ENCODE peak calls at places on chromosomes 1 and 21, in ten cellular contexts. One of them, this sample, is unnamed.

GRCh38 chr1:163381487-163382184 is 59.9 kb downstream of the NUF2 start:
- DNase-seq in fibroblast of villous mesenchyme: peak
- DNase-seq in GM10248: no peak
- DNase-seq in B cell: no peak
- DNase-seq in A673: no peak
- DNase-seq in endodermal cell: no peak
- DNase-seq in Calu3: no peak
- DNase-seq in CD4-positive, alpha-beta T cell: no peak
- DNase-seq in AG09319: no peak
- DNase-seq in GM06990: no peak
- DNase-seq in this sample: no peak

GRCh38 chr1:85454214-85454613 is 10.7 kb downstream of the DDAH1 start:
- DNase-seq in fibroblast of villous mesenchyme: no peak
- DNase-seq in GM10248: no peak
- DNase-seq in B cell: no peak
- DNase-seq in A673: no peak
- DNase-seq in endodermal cell: no peak
- DNase-seq in Calu3: no peak
- DNase-seq in CD4-positive, alpha-beta T cell: no peak
- DNase-seq in AG09319: no peak
- DNase-seq in GM06990: no peak
- DNase-seq in this sample: no peak

GRCh38 chr1:117388328-117388727 is 21.1 kb downstream of the MAN1A2 start:
- DNase-seq in fibroblast of villous mesenchyme: no peak
- DNase-seq in GM10248: no peak
- DNase-seq in B cell: no peak
- DNase-seq in A673: peak
- DNase-seq in endodermal cell: no peak
- DNase-seq in Calu3: no peak
- DNase-seq in CD4-positive, alpha-beta T cell: no peak
- DNase-seq in AG09319: no peak
- DNase-seq in GM06990: no peak
- DNase-seq in this sample: no peak

GRCh38 chr1:9410737-9411297 is 118.1 kb downstream of the SPSB1 start:
- DNase-seq in fibroblast of villous mesenchyme: peak
- DNase-seq in GM10248: peak
- DNase-seq in B cell: peak
- DNase-seq in A673: peak
- DNase-seq in endodermal cell: no peak
- DNase-seq in Calu3: no peak
- DNase-seq in CD4-positive, alpha-beta T cell: no peak
- DNase-seq in AG09319: peak
- DNase-seq in GM06990: peak
- DNase-seq in this sample: peak

GRCh38 chr21:39175154-39175553 is 8.1 kb downstream of the PSMG1 start:
- DNase-seq in fibroblast of villous mesenchyme: peak
- DNase-seq in GM10248: no peak
- DNase-seq in B cell: no peak
- DNase-seq in A673: peak
- DNase-seq in endodermal cell: no peak
- DNase-seq in Calu3: no peak
- DNase-seq in CD4-positive, alpha-beta T cell: no peak
- DNase-seq in AG09319: no peak
- DNase-seq in GM06990: no peak
- DNase-seq in this sample: no peak

GRCh38 chr1:175714350-175714749 is 29.0 kb downstream of the TNR start:
- DNase-seq in fibroblast of villous mesenchyme: no peak
- DNase-seq in GM10248: no peak
- DNase-seq in B cell: no peak
- DNase-seq in A673: no peak
- DNase-seq in endodermal cell: no peak
- DNase-seq in Calu3: no peak
- DNase-seq in CD4-positive, alpha-beta T cell: no peak
- DNase-seq in AG09319: no peak
- DNase-seq in GM06990: no peak
- DNase-seq in this sample: no peak

GRCh38 chr1:75996196-75996595 is 64.0 kb upstream of the ASB17 start:
- DNase-seq in fibroblast of villous mesenchyme: no peak
- DNase-seq in GM10248: no peak
- DNase-seq in B cell: no peak
- DNase-seq in A673: no peak
- DNase-seq in endodermal cell: no peak
- DNase-seq in Calu3: no peak
- DNase-seq in CD4-positive, alpha-beta T cell: no peak
- DNase-seq in AG09319: no peak
- DNase-seq in GM06990: no peak
- DNase-seq in this sample: no peak

GRCh38 chr1:32239335-32239734 is 7.7 kb upstream of the FAM167B start:
- DNase-seq in fibroblast of villous mesenchyme: no peak
- DNase-seq in GM10248: no peak
- DNase-seq in B cell: no peak
- DNase-seq in A673: no peak
- DNase-seq in endodermal cell: peak
- DNase-seq in Calu3: no peak
- DNase-seq in CD4-positive, alpha-beta T cell: no peak
- DNase-seq in AG09319: no peak
- DNase-seq in GM06990: no peak
- DNase-seq in this sample: no peak

GRCh38 chr1:174397261-174397660 is 50.5 kb upstream of the GPR52 start:
- DNase-seq in fibroblast of villous mesenchyme: peak
- DNase-seq in GM10248: no peak
- DNase-seq in B cell: no peak
- DNase-seq in A673: no peak
- DNase-seq in endodermal cell: no peak
- DNase-seq in Calu3: no peak
- DNase-seq in CD4-positive, alpha-beta T cell: no peak
- DNase-seq in AG09319: no peak
- DNase-seq in GM06990: no peak
- DNase-seq in this sample: no peak

GRCh38 chr1:52192024-52192423 is 50.1 kb downstream of the ZFYVE9 start:
- DNase-seq in fibroblast of villous mesenchyme: no peak
- DNase-seq in GM10248: no peak
- DNase-seq in B cell: no peak
- DNase-seq in A673: no peak
- DNase-seq in endodermal cell: no peak
- DNase-seq in Calu3: no peak
- DNase-seq in CD4-positive, alpha-beta T cell: no peak
- DNase-seq in AG09319: no peak
- DNase-seq in GM06990: no peak
- DNase-seq in this sample: no peak

GRCh38 chr1:36093919-36094318 is 5.2 kb downstream of the ADPRS start:
- DNase-seq in fibroblast of villous mesenchyme: no peak
- DNase-seq in GM10248: no peak
- DNase-seq in B cell: no peak
- DNase-seq in A673: no peak
- DNase-seq in endodermal cell: no peak
- DNase-seq in Calu3: no peak
- DNase-seq in CD4-positive, alpha-beta T cell: peak
- DNase-seq in AG09319: no peak
- DNase-seq in GM06990: no peak
- DNase-seq in this sample: no peak

GRCh38 chr1:1425753-1426495 is 4.8 kb upstream of the ANKRD65 start:
- DNase-seq in fibroblast of villous mesenchyme: no peak
- DNase-seq in GM10248: no peak
- DNase-seq in B cell: no peak
- DNase-seq in A673: no peak
- DNase-seq in endodermal cell: peak
- DNase-seq in Calu3: no peak
- DNase-seq in CD4-positive, alpha-beta T cell: no peak
- DNase-seq in AG09319: no peak
- DNase-seq in GM06990: no peak
- DNase-seq in this sample: no peak

GRCh38 chr1:153697873-153698647 is 19.6 kb downstream of the NPR1 start:
- DNase-seq in fibroblast of villous mesenchyme: peak
- DNase-seq in GM10248: no peak
- DNase-seq in B cell: no peak
- DNase-seq in A673: no peak
- DNase-seq in endodermal cell: peak
- DNase-seq in Calu3: no peak
- DNase-seq in CD4-positive, alpha-beta T cell: no peak
- DNase-seq in AG09319: no peak
- DNase-seq in GM06990: no peak
- DNase-seq in this sample: no peak

DNA sequence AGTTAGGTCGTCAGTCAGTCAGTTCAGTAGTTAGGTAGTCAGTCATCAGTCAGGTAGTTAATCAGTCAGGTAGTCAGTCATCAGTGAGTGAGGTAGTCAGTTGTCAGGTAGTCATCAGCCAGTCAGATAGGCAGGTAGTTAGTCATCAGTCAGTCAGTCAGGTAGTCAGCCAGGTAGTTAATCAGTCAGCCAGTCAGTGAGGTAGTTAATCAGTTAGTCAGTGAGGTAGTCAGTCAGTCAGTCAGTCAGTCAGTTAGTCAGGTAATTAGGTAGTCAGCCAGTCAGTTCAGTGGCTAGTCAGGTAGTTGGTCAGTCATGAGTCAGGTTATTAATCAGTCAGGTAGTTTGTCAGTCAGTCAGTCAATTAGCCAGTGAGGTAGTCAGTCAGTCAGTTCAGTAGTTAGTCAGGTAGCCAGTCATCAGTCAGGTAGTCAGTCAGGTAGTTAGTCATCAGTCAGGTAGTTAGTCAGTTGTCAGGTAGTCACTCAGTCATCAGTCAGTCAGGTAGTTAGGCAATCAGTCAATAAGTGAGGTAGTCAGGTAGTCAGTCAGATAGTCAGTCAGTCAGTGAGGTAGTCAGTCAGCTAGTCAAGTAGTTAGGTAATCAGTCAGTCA is 16.3 kb downstream of the KRTAP10-1 start:
- DNase-seq in fibroblast of villous mesenchyme: no peak
- DNase-seq in GM10248: no peak
- DNase-seq in B cell: no peak
- DNase-seq in A673: no peak
- DNase-seq in endodermal cell: no peak
- DNase-seq in Calu3: no peak
- DNase-seq in CD4-positive, alpha-beta T cell: no peak
- DNase-seq in AG09319: no peak
- DNase-seq in GM06990: no peak
- DNase-seq in this sample: no peak
- TF ChIP-seq CTCF in fibroblast of villous mesenchyme: no peak
- TF ChIP-seq CTCF in GM10248: no peak
- TF ChIP-seq CTCF in B cell: no peak
- TF ChIP-seq CTCF in A673: no peak
- TF ChIP-seq CTCF in endodermal cell: no peak
- TF ChIP-seq CTCF in Calu3: no peak
- TF ChIP-seq CTCF in CD4-positive, alpha-beta T cell: no peak
- TF ChIP-seq CTCF in AG09319: no peak
- TF ChIP-seq CTCF in GM06990: no peak
- TF ChIP-seq CTCF in this sample: no peak

GRCh38 chr1:164786980-164787833 is 228.2 kb downstream of the PBX1 start:
- DNase-seq in fibroblast of villous mesenchyme: peak
- DNase-seq in GM10248: peak
- DNase-seq in B cell: peak
- DNase-seq in A673: peak
- DNase-seq in endodermal cell: peak
- DNase-seq in Calu3: peak
- DNase-seq in CD4-positive, alpha-beta T cell: peak
- DNase-seq in AG09319: peak
- DNase-seq in GM06990: peak
- DNase-seq in this sample: peak
- TF ChIP-seq CTCF in fibroblast of villous mesenchyme: peak
- TF ChIP-seq CTCF in GM10248: peak
- TF ChIP-seq CTCF in B cell: peak
- TF ChIP-seq CTCF in A673: peak
- TF ChIP-seq CTCF in endodermal cell: peak
- TF ChIP-seq CTCF in Calu3: peak
- TF ChIP-seq CTCF in CD4-positive, alpha-beta T cell: peak
- TF ChIP-seq CTCF in AG09319: peak
- TF ChIP-seq CTCF in GM06990: peak
- TF ChIP-seq CTCF in this sample: peak

DNA sequence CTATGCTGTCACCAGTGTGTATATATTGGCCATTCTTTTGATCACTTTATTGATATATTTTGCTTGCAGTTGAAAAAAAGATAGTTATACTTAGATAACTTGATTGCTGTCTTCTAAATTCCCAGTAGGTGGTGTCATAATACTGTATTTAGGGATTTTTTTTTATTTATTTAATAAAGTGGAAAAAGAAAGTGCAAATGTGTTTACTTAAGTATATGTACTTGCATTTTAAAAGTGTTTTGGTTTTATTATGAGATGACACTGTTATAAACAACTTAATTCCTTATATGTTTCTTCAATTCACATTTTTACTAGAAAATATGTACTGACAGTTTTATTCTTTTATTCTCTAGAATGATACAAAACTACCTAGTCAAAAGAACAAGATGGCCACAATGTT is 164.8 kb downstream of the USP25 start:
- DNase-seq in fibroblast of villous mesenchyme: peak
- DNase-seq in GM10248: no peak
- DNase-seq in B cell: no peak
- DNase-seq in A673: peak
- DNase-seq in endodermal cell: no peak
- DNase-seq in Calu3: no peak
- DNase-seq in CD4-positive, alpha-beta T cell: no peak
- DNase-seq in AG09319: no peak
- DNase-seq in GM06990: no peak
- DNase-seq in this sample: no peak
- TF ChIP-seq CTCF in fibroblast of villous mesenchyme: peak
- TF ChIP-seq CTCF in GM10248: no peak
- TF ChIP-seq CTCF in B cell: peak
- TF ChIP-seq CTCF in A673: peak
- TF ChIP-seq CTCF in endodermal cell: peak
- TF ChIP-seq CTCF in Calu3: no peak
- TF ChIP-seq CTCF in CD4-positive, alpha-beta T cell: no peak
- TF ChIP-seq CTCF in AG09319: peak
- TF ChIP-seq CTCF in GM06990: no peak
- TF ChIP-seq CTCF in this sample: no peak

DNA sequence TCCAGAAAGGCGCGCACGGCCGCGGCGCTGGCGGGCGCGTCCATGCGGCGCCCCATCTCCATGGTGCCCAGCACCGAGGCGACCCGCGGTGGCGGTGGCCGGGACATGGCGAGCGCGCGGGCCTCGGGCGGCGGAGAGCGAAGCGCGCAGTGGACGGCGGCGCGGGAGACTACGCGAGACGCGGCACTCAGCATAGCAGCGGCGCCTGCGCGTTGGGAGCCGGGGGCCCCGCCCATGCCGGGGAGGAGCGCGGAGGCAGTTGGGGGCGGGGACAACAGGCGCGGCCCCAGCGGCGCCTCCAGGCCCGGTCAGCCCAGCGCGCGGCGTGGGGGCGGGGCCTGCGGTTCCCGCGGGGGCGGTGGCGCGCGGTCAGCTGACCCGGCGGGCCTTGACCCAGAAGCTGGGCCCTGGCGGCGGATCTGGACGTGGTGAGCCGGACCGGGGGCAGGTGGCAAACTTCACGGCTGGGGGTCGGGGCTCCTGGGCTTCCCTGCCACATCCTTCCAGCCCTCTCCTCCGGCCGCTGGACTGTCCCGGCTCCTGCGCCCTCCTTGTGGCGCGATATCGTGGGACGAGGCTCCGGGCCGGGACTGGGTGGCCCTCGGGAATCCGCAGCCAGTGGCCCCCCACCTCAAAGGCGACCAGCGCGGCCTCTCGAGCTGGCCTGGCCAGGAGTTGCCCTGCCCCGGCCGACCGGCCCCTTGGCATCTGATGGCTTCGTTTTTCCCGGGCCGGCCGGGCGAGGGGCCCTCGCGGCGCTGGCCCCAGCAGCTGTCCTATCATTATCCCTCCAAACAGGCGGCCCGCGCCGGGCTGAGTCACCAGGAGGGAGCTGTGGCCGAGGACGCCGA is at the start of the genes AKR7A2 and SLC66A1:
- DNase-seq in fibroblast of villous mesenchyme: peak
- DNase-seq in GM10248: peak
- DNase-seq in B cell: peak
- DNase-seq in A673: peak
- DNase-seq in endodermal cell: peak
- DNase-seq in Calu3: peak
- DNase-seq in CD4-positive, alpha-beta T cell: peak
- DNase-seq in AG09319: peak
- DNase-seq in GM06990: peak
- DNase-seq in this sample: peak
- TF ChIP-seq CTCF in fibroblast of villous mesenchyme: no peak
- TF ChIP-seq CTCF in GM10248: no peak
- TF ChIP-seq CTCF in B cell: no peak
- TF ChIP-seq CTCF in A673: no peak
- TF ChIP-seq CTCF in endodermal cell: no peak
- TF ChIP-seq CTCF in Calu3: no peak
- TF ChIP-seq CTCF in CD4-positive, alpha-beta T cell: no peak
- TF ChIP-seq CTCF in AG09319: no peak
- TF ChIP-seq CTCF in GM06990: no peak
- TF ChIP-seq CTCF in this sample: no peak

This sample was measured in GM13977.